ENCODE peak calls at places on chromosomes 3 and 15, in five cellular contexts. One of them, this sample, is unnamed.

GRCh38 chr3:105387122-105387751 is 20.5 kb downstream of the ALCAM start:
- DNase-seq in psoas muscle: no peak
- DNase-seq in T-helper 9 cell: no peak
- DNase-seq in H4: no peak
- DNase-seq in GM12892: no peak
- DNase-seq in this sample: no peak

GRCh38 chr15:26838742-26839460 is 28.0 kb upstream of the GABRA5 start:
- DNase-seq in psoas muscle: no peak
- DNase-seq in T-helper 9 cell: no peak
- DNase-seq in H4: peak
- DNase-seq in GM12892: no peak
- DNase-seq in this sample: no peak

GRCh38 chr3:185341616-185342457 is 21.1 kb upstream of the MAP3K13 start:
- DNase-seq in psoas muscle: no peak
- DNase-seq in T-helper 9 cell: no peak
- DNase-seq in H4: no peak
- DNase-seq in GM12892: no peak
- DNase-seq in this sample: no peak

GRCh38 chr3:49500408-49501257 is 30.6 kb downstream of the DAG1 start:
- DNase-seq in psoas muscle: peak
- DNase-seq in T-helper 9 cell: no peak
- DNase-seq in H4: peak
- DNase-seq in GM12892: no peak
- DNase-seq in this sample: no peak

GRCh38 chr3:131907809-131908208 is 127.0 kb downstream of the CPNE4 start:
- DNase-seq in psoas muscle: no peak
- DNase-seq in T-helper 9 cell: no peak
- DNase-seq in H4: no peak
- DNase-seq in GM12892: no peak
- DNase-seq in this sample: no peak

GRCh38 chr15:49060710-49061483 is 14.7 kb upstream of the SECISBP2L start:
- DNase-seq in psoas muscle: no peak
- DNase-seq in T-helper 9 cell: no peak
- DNase-seq in H4: no peak
- DNase-seq in GM12892: no peak
- DNase-seq in this sample: no peak

GRCh38 chr3:55467099-55467498 is 20.0 kb downstream of the WNT5A start:
- DNase-seq in psoas muscle: no peak
- DNase-seq in T-helper 9 cell: no peak
- DNase-seq in H4: no peak
- DNase-seq in GM12892: no peak
- DNase-seq in this sample: no peak

GRCh38 chr15:45634442-45635190 is at the start of gene SQOR:
- DNase-seq in psoas muscle: peak
- DNase-seq in T-helper 9 cell: peak
- DNase-seq in H4: peak
- DNase-seq in GM12892: peak
- DNase-seq in this sample: peak

GRCh38 chr3:48562367-48563095 is 1.1 kb downstream of the UCN2 start:
- DNase-seq in psoas muscle: no peak
- DNase-seq in T-helper 9 cell: no peak
- DNase-seq in H4: no peak
- DNase-seq in GM12892: no peak
- DNase-seq in this sample: no peak

GRCh38 chr3:187066228-187066995 is 72.9 kb downstream of the RPL39L start:
- DNase-seq in psoas muscle: no peak
- DNase-seq in T-helper 9 cell: no peak
- DNase-seq in H4: peak
- DNase-seq in GM12892: no peak
- DNase-seq in this sample: peak

GRCh38 chr15:33994005-33994615 is 25.8 kb downstream of the CHRM5 start:
- DNase-seq in psoas muscle: no peak
- DNase-seq in T-helper 9 cell: no peak
- DNase-seq in H4: peak
- DNase-seq in GM12892: no peak
- DNase-seq in this sample: no peak

GRCh38 chr3:125416235-125416634 is 41.1 kb upstream of the ZNF148 start:
- DNase-seq in psoas muscle: no peak
- DNase-seq in T-helper 9 cell: no peak
- DNase-seq in H4: no peak
- DNase-seq in GM12892: no peak
- DNase-seq in this sample: no peak

GRCh38 chr15:51318382-51319150 is 19.8 kb downstream of the CYP19A1 start:
- DNase-seq in psoas muscle: no peak
- DNase-seq in T-helper 9 cell: no peak
- DNase-seq in H4: no peak
- DNase-seq in GM12892: no peak
- DNase-seq in this sample: no peak

GRCh38 chr3:22582291-22582690 is 620.8 kb upstream of the UBE2E2 start:
- DNase-seq in psoas muscle: no peak
- DNase-seq in T-helper 9 cell: no peak
- DNase-seq in H4: no peak
- DNase-seq in GM12892: no peak
- DNase-seq in this sample: no peak

GRCh38 chr15:41868321-41868720 is 25.5 kb downstream of the SPTBN5 start:
- DNase-seq in psoas muscle: no peak
- DNase-seq in T-helper 9 cell: no peak
- DNase-seq in H4: no peak
- DNase-seq in GM12892: no peak
- DNase-seq in this sample: no peak

GRCh38 chr3:118000219-118000618 is 1034.4 kb downstream of the IGSF11 start:
- DNase-seq in psoas muscle: no peak
- DNase-seq in T-helper 9 cell: no peak
- DNase-seq in H4: peak
- DNase-seq in GM12892: no peak
- DNase-seq in this sample: no peak

GRCh38 chr3:29822051-29822450 is 541.2 kb downstream of the RBMS3 start:
- DNase-seq in psoas muscle: no peak
- DNase-seq in T-helper 9 cell: no peak
- DNase-seq in H4: no peak
- DNase-seq in GM12892: no peak
- DNase-seq in this sample: no peak

GRCh38 chr15:40545457-40545856 is 19.4 kb downstream of the CCDC32 start:
- DNase-seq in psoas muscle: no peak
- DNase-seq in T-helper 9 cell: no peak
- DNase-seq in H4: no peak
- DNase-seq in GM12892: no peak
- DNase-seq in this sample: no peak

GRCh38 chr3:64445318-64446300 is 220.3 kb upstream of the PRICKLE2 start:
- DNase-seq in psoas muscle: no peak
- DNase-seq in T-helper 9 cell: no peak
- DNase-seq in H4: no peak
- DNase-seq in GM12892: peak
- DNase-seq in this sample: no peak

GRCh38 chr3:143538577-143538981 is 309.7 kb downstream of the SLC9A9 start:
- DNase-seq in psoas muscle: no peak
- DNase-seq in T-helper 9 cell: no peak
- DNase-seq in H4: no peak
- DNase-seq in GM12892: no peak
- DNase-seq in this sample: no peak

GRCh38 chr3:64943861-64944260 is 256.1 kb upstream of the ADAMTS9 start:
- DNase-seq in psoas muscle: no peak
- DNase-seq in T-helper 9 cell: no peak
- DNase-seq in H4: no peak
- DNase-seq in GM12892: no peak
- DNase-seq in this sample: no peak

GRCh38 chr3:41900265-41900664 is 61.6 kb downstream of the ULK4 start:
- DNase-seq in psoas muscle: no peak
- DNase-seq in T-helper 9 cell: no peak
- DNase-seq in H4: no peak
- DNase-seq in GM12892: no peak
- DNase-seq in this sample: no peak

GRCh38 chr3:58607816-58608215 is 30.6 kb upstream of the FAM107A start:
- DNase-seq in psoas muscle: no peak
- DNase-seq in T-helper 9 cell: no peak
- DNase-seq in H4: no peak
- DNase-seq in GM12892: no peak
- DNase-seq in this sample: no peak

GRCh38 chr15:88141490-88141889 is 115.0 kb downstream of the NTRK3 start:
- DNase-seq in psoas muscle: no peak
- DNase-seq in T-helper 9 cell: no peak
- DNase-seq in H4: no peak
- DNase-seq in GM12892: no peak
- DNase-seq in this sample: no peak

GRCh38 chr3:119161240-119161639 is 12.2 kb upstream of the UPK1B start:
- DNase-seq in psoas muscle: no peak
- DNase-seq in T-helper 9 cell: no peak
- DNase-seq in H4: no peak
- DNase-seq in GM12892: no peak
- DNase-seq in this sample: no peak

GRCh38 chr3:33041909-33042308 is 55.0 kb downstream of the GLB1 start:
- DNase-seq in psoas muscle: no peak
- DNase-seq in T-helper 9 cell: no peak
- DNase-seq in H4: no peak
- DNase-seq in GM12892: no peak
- DNase-seq in this sample: no peak